ENCODE peak calls at places on chromosomes 13 and 19, in nine cellular contexts. U is CD8-positive, alpha-beta memory T cell; D is psoas muscle; F is GM23248; A is Caco-2; Z is tibial artery; W is left ventricle myocardium inferior; V is adrenal gland; E is astrocyte. M is an unnamed sample. For H3K4me1, the result is how much of the 10 kb centered on the place peaks cover.

GRCh38 chr13:60642552-60642951 is 245.5 kb downstream of the TDRD3 start:
- DNase-seq in D (no peak), E (no peak), W (no peak), U (no peak), Z (no peak), V (no peak), A (no peak), F (peak), M (no peak)

GRCh38 chr13:95553271-95553588 is 710 bp downstream of the CLDN10 start:
- DNase-seq in V (no peak), F (no peak), Z (no peak), E (no peak), U (no peak), W (no peak), D (no peak), A (no peak), M (no peak)

GRCh38 chr13:34555988-34556387 is 386.1 kb upstream of the NBEA start:
- DNase-seq in D (no peak), Z (no peak), F (no peak), U (no peak), A (no peak), W (no peak), V (no peak), E (peak), M (no peak)

GRCh38 chr19:2309734-2310362 is 1.9 kb upstream of the LINGO3 start:
- DNase-seq in U (no peak), Z (no peak), A (no peak), V (peak), W (no peak), E (peak), F (peak), D (no peak), M (no peak)

GRCh38 chr19:35040826-35041547 is 534 bp upstream of the HPN start:
- DNase-seq in W (peak), F (no peak), A (peak), E (no peak), D (peak), U (no peak), V (peak), Z (peak), M (peak)

GRCh38 chr19:18865973-18866799 is 29.8 kb downstream of the CERS1 start:
- DNase-seq in Z (no peak), A (no peak), W (peak), F (peak), U (peak), E (no peak), D (peak), V (no peak), M (no peak)

GRCh38 chr19:44649578-44650145 is 6.0 kb downstream of the PVR start:
- DNase-seq in Z (no peak), V (peak), D (no peak), U (no peak), E (no peak), F (no peak), A (no peak), W (no peak), M (no peak)

GRCh38 chr19:45470147-45471081 is 2.6 kb downstream of the FOSB start:
- DNase-seq in W (no peak), Z (peak), F (peak), A (no peak), V (peak), E (peak), U (peak), D (peak), M (no peak)

GRCh38 chr19:34172661-34173144 is 399 bp downstream of the LSM14A start:
- DNase-seq in W (peak), V (peak), F (peak), D (no peak), E (no peak), A (no peak), Z (no peak), U (no peak), M (no peak)

GRCh38 chr13:99035715-99036114 is 57.9 kb upstream of the DOCK9 start:
- DNase-seq in V (no peak), Z (no peak), F (no peak), W (no peak), D (no peak), U (no peak), E (no peak), A (no peak), M (no peak)

GRCh38 chr13:83286737-83287136 is 595.5 kb downstream of the SLITRK1 start:
- DNase-seq in E (no peak), U (no peak), D (no peak), Z (no peak), F (peak), V (no peak), A (no peak), W (no peak), M (no peak)

GRCh38 chr19:57903298-57904174 is 12.9 kb downstream of the ZNF417 start:
- DNase-seq in U (no peak), V (no peak), D (no peak), Z (no peak), E (peak), W (no peak), F (peak), A (no peak), M (no peak)

GRCh38 chr19:17348700-17349099 is 11.3 kb downstream of the GTPBP3 start:
- DNase-seq in F (peak), D (peak), Z (peak), E (peak), V (peak), A (no peak), W (peak), U (no peak), M (no peak)

GRCh38 chr19:7680606-7681335 is at the start of gene TRAPPC5:
- DNase-seq in D (peak), E (peak), F (peak), A (peak), U (peak), V (peak), W (peak), Z (peak), M (no peak)

GRCh38 chr13:80740076-80740475 is 399.1 kb upstream of the SPRY2 start:
- DNase-seq in A (no peak), W (no peak), F (no peak), U (no peak), E (no peak), Z (no peak), D (no peak), V (no peak), M (no peak)

GRCh38 chr13:23288564-23288963 is 107.8 kb downstream of the SGCG start:
- DNase-seq in E (no peak), V (no peak), F (peak), A (no peak), Z (no peak), D (no peak), U (no peak), W (no peak), M (no peak)

GRCh38 chr19:57434386-57435061 is 601 bp upstream of the ZNF749 start:
- DNase-seq in W (no peak), Z (no peak), E (no peak), D (no peak), F (peak), A (no peak), U (no peak), V (no peak), M (no peak)

GRCh38 chr19:38401148-38401547 is 1.7 kb upstream of the FAM98C start:
- DNase-seq in U (no peak), F (peak), Z (no peak), E (peak), V (no peak), A (no peak), W (no peak), D (no peak), M (no peak)

GRCh38 chr19:6210091-6210490 is 69.7 kb downstream of the MLLT1 start:
- DNase-seq in F (no peak), W (no peak), Z (no peak), E (no peak), D (peak), V (no peak), A (no peak), U (no peak), M (no peak)

GRCh38 chr13:98761126-98761978 is 8.9 kb upstream of the SLC15A1 start:
- DNase-seq in U (no peak), V (peak), D (no peak), A (peak), Z (no peak), W (no peak), E (peak), F (peak), M (no peak)

GRCh38 chr13:60397693-60398437 is 845 bp downstream of the TDRD3 start:
- DNase-seq in Z (peak), V (peak), A (peak), W (peak), D (peak), E (peak), U (peak), F (peak), M (peak)

GRCh38 chr19:17196610-17197009 is 18.5 kb upstream of the USE1 start:
- DNase-seq in D (no peak), V (no peak), Z (no peak), U (no peak), F (no peak), A (no peak), W (no peak), E (no peak), M (no peak)

GRCh38 chr19:10797541-10798256 is 38.3 kb downstream of the TMED1 start:
- DNase-seq in V (no peak), E (no peak), W (no peak), U (peak), D (no peak), F (no peak), A (no peak), Z (no peak), M (no peak)

GRCh38 chr19:4971424-4971793 is 2.5 kb downstream of the KDM4B start:
- DNase-seq in W (no peak), U (no peak), Z (no peak), D (no peak), F (peak), A (no peak), E (no peak), V (peak), M (no peak)

GRCh38 chr19:4098493-4098892 is 25.4 kb downstream of the MAP2K2 start:
- DNase-seq in V (no peak), E (no peak), U (no peak), W (peak), F (no peak), D (peak), Z (no peak), A (no peak), M (no peak)

GRCh38 chr13:49241296-49241695 is 6.4 kb upstream of the CDADC1 start:
- DNase-seq in E (no peak), F (no peak), A (no peak), W (no peak), U (no peak), Z (no peak), D (no peak), V (no peak), M (no peak)

GRCh38 chr19:49639401-49640112 is 386 bp downstream of the RRAS start:
- DNase-seq in F (peak), D (no peak), W (no peak), A (no peak), U (peak), V (no peak), E (no peak), Z (no peak), M (no peak)

GRCh38 chr13:75872970-75873369 is 236.8 kb downstream of the LMO7 start:
- DNase-seq in W (no peak), V (no peak), F (no peak), A (no peak), U (no peak), D (no peak), E (no peak), Z (no peak), M (no peak)

GRCh38 chr13:70889163-70889562 is 780.9 kb upstream of the KLHL1 start:
- DNase-seq in E (no peak), V (no peak), Z (no peak), U (no peak), F (no peak), A (no peak), W (no peak), D (no peak), M (no peak)

GRCh38 chr19:41161903-41162302 is 31.1 kb upstream of the CYP2S1 start:
- DNase-seq in W (no peak), Z (no peak), U (no peak), E (no peak), V (no peak), D (no peak), F (no peak), A (no peak), M (no peak)

GRCh38 chr13:71811344-71811743 is 55.7 kb downstream of the DACH1 start:
- DNase-seq in Z (no peak), W (no peak), U (no peak), E (no peak), D (no peak), F (no peak), A (no peak), V (no peak), M (no peak)

GRCh38 chr13:27353653-27354052 is 70.8 kb upstream of the GTF3A start:
- DNase-seq in U (no peak), W (no peak), E (no peak), D (no peak), V (no peak), A (no peak), F (no peak), Z (no peak), M (no peak)
- H3K4me1 ChIP-seq in U (under half), W (under half), E (under half), D (under half), V (under half), A (under half), F (under half), Z (under half), M (under half)

GRCh38 chr19:39738809-39739208 is 980 bp upstream of the CLC start:
- DNase-seq in U (no peak), V (no peak), Z (no peak), W (no peak), A (no peak), F (no peak), D (no peak), E (no peak), M (no peak)

GRCh38 chr19:39735688-39736087 is 2.1 kb downstream of the CLC start:
- DNase-seq in U (no peak), F (no peak), E (no peak), V (no peak), A (no peak), W (no peak), D (no peak), Z (no peak), M (no peak)

GRCh38 chr19:39736088-39736487 is 1.7 kb downstream of the CLC start:
- DNase-seq in D (no peak), Z (no peak), A (no peak), W (no peak), F (no peak), E (no peak), V (no peak), U (no peak), M (no peak)

GRCh38 chr19:39737929-39738328 is at the start of gene CLC:
- DNase-seq in Z (no peak), V (no peak), E (no peak), D (no peak), U (no peak), F (no peak), A (no peak), W (no peak), M (no peak)

GRCh38 chr19:39737351-39737750 is 478 bp downstream of the CLC start:
- DNase-seq in D (no peak), Z (no peak), W (no peak), A (no peak), F (no peak), E (no peak), V (no peak), U (no peak), M (no peak)
- H3K4me1 ChIP-seq in D (under half), Z (under half), W (under half), A (under half), F (under half), E (under half), V (under half), U (under half), M (under half)

GRCh38 chr19:47509170-47509847 is 5.6 kb downstream of the NAPA start:
- DNase-seq in U (no peak), V (no peak), W (no peak), F (no peak), E (no peak), Z (no peak), D (no peak), A (no peak), M (no peak)

GRCh38 chr19:47511681-47512080 is 3.2 kb downstream of the NAPA start:
- DNase-seq in F (peak), Z (no peak), W (no peak), U (no peak), V (no peak), A (no peak), D (peak), E (no peak), M (no peak)

GRCh38 chr19:47509973-47510372 is 4.9 kb downstream of the NAPA start:
- DNase-seq in Z (peak), F (peak), D (peak), U (no peak), W (no peak), E (no peak), V (peak), A (no peak), M (no peak)

GRCh38 chr19:47511128-47511517 is 3.7 kb downstream of the NAPA start:
- DNase-seq in Z (no peak), U (no peak), V (peak), E (no peak), A (no peak), D (peak), F (peak), W (peak), M (no peak)

DNA sequence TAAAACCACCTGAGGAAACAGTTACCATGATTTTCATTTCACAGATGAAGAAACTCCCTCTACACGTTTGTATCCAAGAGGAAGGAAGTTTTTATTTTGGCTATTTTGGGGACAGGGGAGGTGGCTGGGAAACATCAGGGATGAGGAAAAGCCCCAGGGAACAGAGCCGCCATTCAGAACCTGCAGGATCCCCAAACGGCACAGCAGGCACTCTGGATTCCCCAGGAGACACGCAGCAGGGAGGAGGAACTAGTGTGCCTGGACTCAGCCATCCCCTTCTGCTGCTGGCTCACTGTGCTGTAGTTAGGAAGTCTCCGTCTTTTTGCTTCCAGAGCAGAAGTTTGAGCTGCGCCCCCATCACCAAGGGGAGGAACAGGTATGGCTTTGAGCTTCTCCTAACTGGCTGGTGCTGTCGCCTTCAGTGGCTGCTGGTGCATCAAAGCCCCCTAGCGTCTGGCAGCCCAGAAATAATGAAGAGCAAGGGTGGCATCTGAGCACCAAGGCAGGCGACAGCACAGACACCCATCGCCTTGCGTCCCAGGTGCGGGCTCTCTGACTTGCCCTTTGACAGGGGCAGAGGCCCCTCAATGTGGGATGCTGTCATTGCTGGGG is 4.2 kb downstream of the NAPA start:
- DNase-seq in Z (no peak), U (no peak), D (peak), F (no peak), V (no peak), W (no peak), E (no peak), A (no peak), M (no peak)
- H3K4me1 ChIP-seq in Z (half or more), U (under half), D (half or more), F (under half), V (half or more), W (half or more), E (under half), A (under half), M (half or more)

DNA sequence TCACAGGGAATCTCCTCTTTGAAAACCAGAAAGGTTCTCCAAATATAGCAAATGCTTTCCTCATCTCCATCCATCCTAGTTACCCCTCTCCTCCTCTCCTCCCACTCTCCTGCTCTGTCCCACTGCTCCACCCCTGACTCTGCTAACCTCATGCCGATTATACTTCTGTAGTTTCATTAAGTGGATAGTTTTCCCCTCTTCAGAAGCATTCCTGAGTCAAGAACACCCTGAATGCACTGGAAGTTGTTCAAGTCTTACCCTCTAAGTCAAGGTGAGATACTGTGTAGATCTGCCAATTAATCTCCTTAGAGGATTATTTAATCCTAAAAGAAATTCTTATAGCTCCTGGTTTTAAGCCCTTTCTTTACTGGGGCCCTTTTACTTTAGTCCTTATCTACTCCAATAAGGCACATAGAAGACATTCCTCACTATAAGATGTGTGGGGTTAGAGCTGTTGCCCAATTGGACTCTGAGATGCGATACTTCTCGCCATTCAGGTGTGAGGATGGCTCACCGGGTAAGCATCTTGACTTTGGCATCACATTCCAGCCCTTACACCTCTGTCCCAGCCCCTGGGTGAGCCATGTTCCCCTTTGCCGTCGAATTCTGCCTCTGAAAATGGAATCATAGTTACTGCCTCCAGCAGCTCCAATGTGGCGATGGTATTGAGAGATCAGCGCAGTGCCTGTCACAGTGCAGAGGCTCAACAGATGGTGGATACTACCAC is 67.7 kb downstream of the COL4A2 start:
- DNase-seq in Z (no peak), V (no peak), W (no peak), E (no peak), F (no peak), A (no peak), D (no peak), U (no peak), M (no peak)
- H3K4me1 ChIP-seq in Z (half or more), V (under half), W (half or more), E (half or more), F (under half), A (under half), D (under half), U (under half), M (under half)

DNA sequence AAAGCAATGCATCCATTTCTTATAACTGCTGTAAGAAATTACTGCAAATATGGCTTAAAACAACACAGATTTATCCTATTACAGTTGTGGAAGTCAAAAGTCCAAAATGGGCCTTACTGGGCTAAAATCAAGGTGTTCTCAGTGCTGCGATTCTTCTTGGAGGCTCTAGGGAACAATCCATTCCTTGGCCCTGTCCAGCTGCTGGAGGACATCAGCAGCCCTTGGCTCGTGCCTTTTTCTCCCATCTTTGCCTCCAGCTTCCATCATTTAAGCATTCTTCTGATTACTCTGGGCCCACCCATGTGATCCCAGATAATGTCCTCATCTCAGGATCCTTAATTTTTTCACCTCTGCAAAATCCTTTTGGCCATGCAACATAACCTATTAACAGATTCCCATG is 607.1 kb downstream of the DCT start:
- DNase-seq in F (no peak), E (no peak), U (no peak), Z (no peak), V (no peak), A (no peak), W (no peak), D (no peak), M (no peak)
- H3K4me1 ChIP-seq in F (under half), E (under half), U (under half), Z (under half), V (under half), A (under half), W (under half), D (under half), M (under half)